ENCODE peak calls at places on chromosomes 2 and 18, in six cellular contexts. U, D, O, S, X and A are unnamed samples. For H3K4me1, the result is how much of the 10 kb centered on the place peaks cover.

GRCh38 chr18:13222371-13223281 is 4.1 kb downstream of the LDLRAD4 start:
- DNase-seq in U (no peak), D (peak), O (no peak), S (no peak), X (peak), A (no peak)

GRCh38 chr2:101697124-101697793 is at the start of gene MAP4K4:
- DNase-seq in U (peak), D (peak), O (peak), S (peak), X (peak), A (peak)

GRCh38 chr2:237978058-237978712 is 11.4 kb downstream of the UBE2F start:
- DNase-seq in U (no peak), D (peak), O (no peak), S (no peak), X (peak), A (no peak)

GRCh38 chr2:82198809-82199492 is 1894.4 kb upstream of the LRRTM1 start:
- DNase-seq in U (no peak), D (no peak), O (no peak), S (no peak), X (no peak), A (no peak)

GRCh38 chr2:9753276-9753600 is 90.0 kb upstream of the TAF1B start:
- DNase-seq in U (peak), D (peak), O (peak), S (peak), X (no peak), A (no peak)

GRCh38 chr2:111030271-111030891 is 90.3 kb upstream of the BCL2L11 start:
- DNase-seq in U (no peak), D (no peak), O (no peak), S (no peak), X (no peak), A (no peak)

GRCh38 chr2:103859238-103859637 is 994.7 kb upstream of the POU3F3 start:
- DNase-seq in U (no peak), D (no peak), O (no peak), S (no peak), X (no peak), A (no peak)

GRCh38 chr2:238942080-238942761 is 94.3 kb downstream of the TWIST2 start:
- DNase-seq in U (no peak), D (peak), O (no peak), S (no peak), X (no peak), A (no peak)

GRCh38 chr18:48422947-48423378 is 13.8 kb upstream of the ZBTB7C start:
- DNase-seq in U (no peak), D (no peak), O (no peak), S (no peak), X (no peak), A (peak)

DNA sequence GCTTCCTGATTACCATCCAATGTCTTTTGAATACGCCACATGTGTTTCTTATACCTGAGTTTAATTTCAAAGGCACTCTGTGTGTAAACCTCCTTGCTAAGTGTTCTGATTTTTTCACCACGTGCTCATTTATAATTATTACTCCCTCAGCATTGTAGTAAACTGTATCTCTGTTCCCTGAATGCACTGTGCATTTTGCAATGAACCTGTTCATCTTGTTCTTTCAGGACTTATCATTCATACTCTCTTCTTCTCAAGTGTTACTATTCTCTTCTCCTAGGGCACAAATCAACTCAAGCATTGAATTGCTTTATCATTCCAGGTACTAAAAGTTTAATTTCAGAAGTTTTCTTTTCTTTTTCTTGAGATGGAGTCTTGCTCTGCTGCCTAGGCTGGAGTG is 383.4 kb upstream of the TRIB2 start:
- DNase-seq in U (no peak), D (no peak), O (no peak), S (no peak), X (no peak), A (no peak)
- H3K4me1 ChIP-seq in U (under half), D (under half), O (under half), S (under half), X (under half), A (under half)

GRCh38 chr2:155574941-155575340 is 757.6 kb downstream of the NR4A2 start:
- DNase-seq in U (no peak), D (no peak), O (no peak), S (no peak), X (no peak), A (no peak)
- H3K4me1 ChIP-seq in U (under half), D (under half), O (under half), S (under half), X (under half), A (under half)

GRCh38 chr2:30240162-30240696 is 8.9 kb downstream of the LBH start:
- DNase-seq in U (no peak), D (no peak), O (no peak), S (peak), X (no peak), A (no peak)

GRCh38 chr2:30238143-30238800 is 6.9 kb downstream of the LBH start:
- DNase-seq in U (no peak), D (no peak), O (no peak), S (peak), X (no peak), A (no peak)

GRCh38 chr2:30236591-30237245 is 5.4 kb downstream of the LBH start:
- DNase-seq in U (no peak), D (peak), O (no peak), S (peak), X (no peak), A (no peak)

GRCh38 chr2:30237346-30238142 is 6.2 kb downstream of the LBH start:
- DNase-seq in U (no peak), D (no peak), O (no peak), S (peak), X (no peak), A (no peak)

DNA sequence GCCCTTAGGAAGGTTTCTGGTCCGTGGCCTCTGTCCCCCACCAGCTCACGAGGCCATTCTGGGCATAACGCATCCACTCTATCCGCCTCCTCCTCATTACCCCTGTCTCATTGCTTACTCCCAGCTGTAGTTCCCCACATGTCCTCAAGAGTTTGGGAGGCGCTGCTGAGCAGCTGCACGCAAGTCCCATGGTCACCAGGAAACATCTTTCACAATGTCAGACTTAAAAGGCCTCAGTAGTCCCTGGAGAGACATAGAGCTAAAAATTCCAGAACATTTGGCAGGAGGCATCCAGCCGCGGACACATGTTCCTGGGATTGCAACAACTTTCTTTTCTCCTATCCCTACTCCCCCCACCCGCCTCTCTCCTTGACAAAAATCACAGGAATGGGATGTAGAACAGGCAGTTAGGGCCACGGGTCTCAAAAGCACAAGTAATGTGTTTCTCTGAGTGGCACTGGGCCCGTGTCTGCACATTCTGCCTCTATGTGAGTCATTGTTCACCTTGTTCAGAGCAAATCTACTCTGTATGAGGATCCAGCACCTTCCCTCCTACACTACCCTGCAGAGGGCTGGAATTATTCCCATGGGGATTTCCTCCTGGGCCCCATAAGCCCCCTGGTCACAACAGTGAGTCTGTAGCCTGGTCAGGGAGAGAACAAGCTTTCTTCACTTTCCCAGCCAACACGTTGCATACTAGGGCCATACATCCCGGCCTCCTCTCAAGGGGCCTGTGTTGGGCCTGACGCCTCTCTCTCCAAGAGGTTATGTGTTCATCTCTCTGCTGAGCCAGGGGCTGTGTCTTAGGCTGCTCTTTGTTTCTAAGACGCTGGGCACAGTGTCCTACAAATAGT is 8.2 kb downstream of the LBH start:
- DNase-seq in U (peak), D (peak), O (peak), S (peak), X (peak), A (peak)
- H3K4me1 ChIP-seq in U (half or more), D (half or more), O (under half), S (half or more), X (half or more), A (under half)

DNA sequence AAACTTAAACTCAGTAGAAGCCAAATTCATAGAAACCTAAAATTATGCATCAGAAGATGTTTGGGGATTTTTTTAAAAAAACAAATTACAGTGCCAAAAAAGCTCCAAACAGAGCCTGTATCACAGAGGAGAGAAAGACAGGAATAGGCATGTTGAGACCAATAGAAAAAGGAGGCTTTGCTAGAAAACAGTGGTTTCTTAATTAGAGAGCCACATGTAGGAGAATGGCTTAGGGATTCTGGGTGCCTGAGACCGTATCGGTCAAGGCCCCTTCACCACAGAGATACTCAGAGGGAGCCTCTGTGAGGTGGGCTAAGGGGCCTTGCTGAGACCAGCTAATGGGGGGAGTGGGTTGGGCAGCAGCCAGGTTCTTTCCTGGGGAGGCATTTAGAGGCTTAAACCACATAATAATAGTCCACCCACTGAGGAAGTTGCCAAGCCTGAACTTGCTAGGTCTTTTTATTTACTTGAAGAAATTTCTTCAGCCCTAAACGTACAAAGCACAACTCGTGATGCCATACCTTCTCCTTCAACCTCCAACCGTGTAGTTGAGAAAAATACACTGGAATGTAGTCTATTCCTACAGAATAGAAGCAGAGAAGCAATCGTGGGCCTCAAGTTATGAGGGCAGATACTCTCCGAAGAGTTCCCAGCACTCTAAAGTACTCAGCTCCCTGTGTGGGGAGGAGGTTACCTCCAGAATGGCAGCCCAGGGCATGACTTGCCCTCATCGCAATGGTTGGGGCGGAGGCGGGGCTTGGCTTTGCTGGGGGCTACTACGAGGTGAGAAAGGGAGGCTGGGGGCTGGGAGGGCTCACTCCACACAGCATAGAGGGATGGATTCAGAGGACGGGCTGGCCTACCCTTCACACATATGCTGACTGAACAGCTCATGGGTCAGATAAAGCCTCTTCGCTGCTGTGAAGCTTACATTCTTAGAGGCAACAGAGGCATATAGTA is 237.9 kb downstream of the TPGS2 start:
- DNase-seq in U (no peak), D (no peak), O (no peak), S (no peak), X (no peak), A (no peak)
- H3K4me1 ChIP-seq in U (under half), D (under half), O (under half), S (under half), X (under half), A (under half)

GRCh38 chr2:240986787-240987411 is 11.5 kb upstream of the SNED1 start:
- DNase-seq in U (no peak), D (peak), O (peak), S (no peak), X (no peak), A (no peak)

GRCh38 chr2:240988571-240989271 is 9.7 kb upstream of the SNED1 start:
- DNase-seq in U (no peak), D (peak), O (no peak), S (no peak), X (no peak), A (peak)

GRCh38 chr2:240989451-240990265 is 8.8 kb upstream of the SNED1 start:
- DNase-seq in U (peak), D (peak), O (peak), S (no peak), X (no peak), A (peak)

GRCh38 chr2:240987588-240987987 is 10.8 kb upstream of the SNED1 start:
- DNase-seq in U (no peak), D (peak), O (no peak), S (no peak), X (no peak), A (peak)

DNA sequence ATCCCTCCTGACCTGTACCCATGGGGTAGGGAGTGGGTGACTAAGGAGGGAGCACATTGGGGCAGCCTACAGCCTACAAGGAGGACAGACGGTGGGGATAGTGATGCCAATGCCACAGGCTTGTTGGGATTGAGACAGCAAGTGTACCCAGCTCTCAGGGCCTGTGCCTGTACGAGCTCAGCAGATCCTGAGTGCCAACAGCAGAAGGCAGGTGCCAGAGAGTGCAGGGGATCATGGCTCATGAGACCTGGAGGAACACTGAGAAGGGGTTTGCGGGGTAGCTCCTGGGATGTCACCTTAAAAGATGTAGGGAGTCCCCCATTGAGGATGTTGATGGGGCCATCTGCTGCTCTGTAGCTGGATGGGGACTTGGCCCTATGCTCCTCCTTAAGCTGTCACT is 10.3 kb upstream of the SNED1 start:
- DNase-seq in U (no peak), D (peak), O (no peak), S (no peak), X (no peak), A (no peak)
- H3K4me1 ChIP-seq in U (under half), D (under half), O (under half), S (under half), X (under half), A (under half)